ENCODE peak calls at places on chromosomes 13 and 19, in five cellular contexts. O is thoracic aorta, B is left ventricle myocardium inferior, V is heart right ventricle, E is ascending aorta. A is an unnamed sample.

GRCh38 chr13:110233181-110233641 is 73.7 kb downstream of the COL4A1 start:
- DNase-seq in O (peak; percentile 48), B (peak; percentile 62), V (peak; percentile 29), E (no peak), A (no peak)

GRCh38 chr13:37382156-37382555 is 216.4 kb downstream of the POSTN start:
- DNase-seq in O (no peak), B (no peak), V (no peak), E (no peak), A (no peak)

GRCh38 chr13:95199896-95200295 is 101.4 kb downstream of the ABCC4 start:
- DNase-seq in O (no peak), B (no peak), V (no peak), E (no peak), A (no peak)

GRCh38 chr13:30159446-30159839 is 147.9 kb downstream of the KATNAL1 start:
- DNase-seq in O (no peak), B (no peak), V (no peak), E (no peak), A (no peak)

GRCh38 chr19:275000-275399 is 16.2 kb downstream of the PLPP2 start:
- DNase-seq in O (no peak), B (no peak), V (no peak), E (no peak), A (no peak)

GRCh38 chr13:43309301-43309700 is 285.9 kb downstream of the DNAJC15 start:
- DNase-seq in O (no peak), B (no peak), V (no peak), E (no peak), A (no peak)

GRCh38 chr13:55345197-55345596 is 1795.5 kb upstream of the PRR20A start:
- DNase-seq in O (no peak), B (no peak), V (no peak), E (no peak), A (no peak)

GRCh38 chr13:44231786-44232516 is 141.7 kb upstream of the SERP2 start:
- DNase-seq in O (no peak), B (no peak), V (peak; percentile 27), E (no peak), A (peak; percentile 83)

GRCh38 chr13:65292488-65292901 is 1937.6 kb downstream of the PCDH9 start:
- DNase-seq in O (no peak), B (no peak), V (no peak), E (no peak), A (no peak)

GRCh38 chr19:54343868-54344267 is 4.9 kb upstream of the LILRA4 start:
- DNase-seq in O (no peak), B (no peak), V (no peak), E (no peak), A (no peak)

GRCh38 chr13:102018716-102019115 is 383.1 kb downstream of the FGF14 start:
- DNase-seq in O (no peak), B (no peak), V (no peak), E (no peak), A (no peak)

GRCh38 chr13:111575719-111576118 is 255.3 kb downstream of the TEX29 start:
- DNase-seq in O (no peak), B (no peak), V (no peak), E (no peak), A (no peak)

GRCh38 chr19:13281567-13282291 is 131.5 kb downstream of the IER2 start:
- DNase-seq in O (no peak), B (no peak), V (no peak), E (no peak), A (no peak)

GRCh38 chr13:98546402-98546801 is 30.5 kb downstream of the STK24 start:
- DNase-seq in O (no peak), B (no peak), V (no peak), E (no peak), A (no peak)

GRCh38 chr19:41646589-41647204 is 19.8 kb upstream of the CEACAM4 start:
- DNase-seq in O (no peak), B (no peak), V (peak; percentile 21), E (no peak), A (no peak)

GRCh38 chr19:18422530-18423191 is 3.5 kb downstream of the SSBP4 start:
- DNase-seq in O (no peak), B (no peak), V (no peak), E (no peak), A (no peak)

GRCh38 chr13:84096221-84096620 is 213.9 kb upstream of the SLITRK1 start:
- DNase-seq in O (no peak), B (no peak), V (no peak), E (no peak), A (no peak)

GRCh38 chr19:18741566-18742121 is 49.5 kb downstream of the COMP start:
- DNase-seq in O (no peak), B (no peak), V (no peak), E (no peak), A (peak; percentile 83)

GRCh38 chr19:17854061-17854460 is 5.6 kb upstream of the RPL18A start:
- DNase-seq in O (no peak), B (no peak), V (no peak), E (no peak), A (no peak)

GRCh38 chr13:50912851-50913250 is 3.3 kb downstream of the RNASEH2B start:
- DNase-seq in O (no peak), B (no peak), V (no peak), E (no peak), A (no peak)

GRCh38 chr19:44684892-44685847 is 13.8 kb upstream of the CEACAM16 start:
- DNase-seq in O (peak; percentile 38), B (no peak), V (peak; percentile 40), E (no peak), A (no peak)

DNA sequence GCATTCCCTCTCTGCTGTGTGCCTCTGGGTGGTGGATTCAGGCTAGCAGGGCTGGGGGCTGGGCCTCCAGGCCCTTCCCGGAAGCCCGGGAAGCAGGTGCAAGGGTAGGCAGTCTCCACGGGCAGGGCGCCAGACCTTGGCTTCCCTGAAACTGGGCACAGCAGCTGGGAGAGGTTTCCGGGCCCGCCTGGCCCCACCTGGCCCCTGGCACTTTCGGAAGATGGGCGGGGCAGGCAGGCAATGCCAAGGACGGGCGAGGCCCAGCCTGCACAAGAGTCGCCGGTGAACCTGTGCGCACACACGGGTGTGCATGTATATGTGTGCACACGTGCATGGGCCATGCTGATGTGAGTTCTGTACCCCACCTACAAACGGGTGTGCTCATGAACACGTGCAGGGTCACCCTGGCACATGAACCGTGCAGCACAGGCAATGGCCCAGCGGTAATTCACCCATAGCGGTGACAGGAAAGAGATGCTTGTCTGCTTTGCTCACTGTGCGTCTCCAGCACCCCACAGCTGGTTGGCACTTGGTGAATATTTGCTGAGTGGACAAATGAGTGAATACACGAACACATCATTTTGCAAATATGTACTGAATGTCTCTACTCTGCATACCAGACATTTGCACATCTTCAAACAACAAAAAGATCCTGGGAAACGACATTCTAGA is 15.3 kb downstream of the GADD45B start:
- DNase-seq in O (no peak), B (no peak), V (no peak), E (no peak), A (peak; percentile 64)
- H3K9me3 ChIP-seq in O (no peaks in the 10 kb centered on the region), B (no peaks in the 10 kb centered on the region), V (no peaks in the 10 kb centered on the region), E (no peaks in the 10 kb centered on the region), A (no peaks in the 10 kb centered on the region)

DNA sequence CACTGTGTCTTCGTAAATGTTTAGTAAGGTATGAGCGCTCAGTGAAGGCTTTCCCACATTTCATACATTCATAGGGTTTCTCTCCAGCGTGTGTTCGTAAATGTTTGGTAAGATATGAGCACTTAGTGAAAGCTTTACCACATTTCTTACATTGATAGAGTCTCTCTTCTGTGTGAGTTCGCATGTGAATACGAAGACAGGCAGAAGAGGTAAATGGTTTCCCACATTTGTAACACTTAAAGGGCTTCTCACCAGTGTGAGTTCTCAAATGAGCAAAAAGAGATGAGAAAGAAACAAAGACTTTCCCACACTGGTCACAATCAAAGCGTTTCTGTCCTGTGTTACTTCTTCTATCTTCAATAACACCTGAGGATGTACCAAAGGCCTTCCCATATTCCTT is 31.3 kb downstream of the ZNF560 start:
- DNase-seq in O (no peak), B (no peak), V (no peak), E (no peak), A (no peak)
- H3K9me3 ChIP-seq in O (peaks cover 33% of the 10 kb centered on the region), B (peaks cover 88% of the 10 kb centered on the region), V (peaks cover 28% of the 10 kb centered on the region), E (peaks cover 6% of the 10 kb centered on the region), A (peaks cover 83% of the 10 kb centered on the region)

GRCh38 chr19:28046932-28047331 is 1166.0 kb downstream of the UQCRFS1 start:
- DNase-seq in O (no peak), B (no peak), V (no peak), E (no peak), A (no peak)
- H3K9me3 ChIP-seq in O (no peaks in the 10 kb centered on the region), B (peaks cover 1% of the 10 kb centered on the region), V (no peaks in the 10 kb centered on the region), E (no peaks in the 10 kb centered on the region), A (no peaks in the 10 kb centered on the region)

GRCh38 chr19:23851966-23852365 is 62.7 kb upstream of the ZNF726 start:
- DNase-seq in O (no peak), B (no peak), V (no peak), E (no peak), A (no peak)
- H3K9me3 ChIP-seq in O (peaks cover 8% of the 10 kb centered on the region), B (peaks cover 44% of the 10 kb centered on the region), V (no peaks in the 10 kb centered on the region), E (no peaks in the 10 kb centered on the region), A (peaks cover 16% of the 10 kb centered on the region)

DNA sequence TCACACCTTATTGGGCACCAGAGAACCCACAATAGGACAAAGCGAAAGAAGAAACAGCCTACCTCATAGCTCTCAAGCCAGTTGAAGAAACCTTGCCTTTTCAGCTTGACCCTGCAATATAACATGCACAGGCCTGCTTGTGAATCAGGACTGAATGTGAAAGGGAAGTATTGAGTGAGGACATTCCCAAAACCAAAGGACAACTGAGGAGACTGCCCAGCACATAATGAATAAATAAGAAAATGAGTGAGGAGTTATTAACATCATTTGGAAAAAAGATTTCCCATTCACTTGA is 15.7 kb upstream of the ZNF544 start:
- DNase-seq in O (no peak), B (no peak), V (no peak), E (no peak), A (no peak)
- H3K9me3 ChIP-seq in O (peaks cover 100% of the 10 kb centered on the region), B (peaks cover 100% of the 10 kb centered on the region), V (peaks cover 100% of the 10 kb centered on the region), E (peaks cover 99% of the 10 kb centered on the region), A (peaks cover 100% of the 10 kb centered on the region)

A was measured in breast epithelium.